ENCODE peak calls at places on chromosomes 5 and 9, in four cellular contexts. One of them, this sample, is unnamed.

GRCh38 chr5:106691701-106692100 is 979.0 kb downstream of the EFNA5 start:
- DNase-seq in mesendoderm: no peak
- DNase-seq in IMR-90: no peak
- DNase-seq in mesenchymal stem cell: peak; percentile 3
- DNase-seq in this sample: no peak

GRCh38 chr5:92704590-92704989 is 876.4 kb downstream of the NR2F1-AS1 start:
- DNase-seq in mesendoderm: no peak
- DNase-seq in IMR-90: peak; percentile 8
- DNase-seq in mesenchymal stem cell: peak; percentile 7
- DNase-seq in this sample: no peak

GRCh38 chr5:128538249-128539037 is 398 bp upstream of the FBN2 start:
- DNase-seq in mesendoderm: peak; percentile 99
- DNase-seq in IMR-90: peak; percentile 80
- DNase-seq in mesenchymal stem cell: peak; percentile 86
- DNase-seq in this sample: peak; percentile 91

GRCh38 chr9:134283111-134283515 is 43.1 kb upstream of the RXRA start:
- DNase-seq in mesendoderm: no peak
- DNase-seq in IMR-90: peak; percentile 70
- DNase-seq in mesenchymal stem cell: no peak
- DNase-seq in this sample: no peak

GRCh38 chr5:113202904-113203716 is 226.5 kb downstream of the DCP2 start:
- DNase-seq in mesendoderm: peak; percentile 98
- DNase-seq in IMR-90: peak; percentile 63
- DNase-seq in mesenchymal stem cell: peak; percentile 80
- DNase-seq in this sample: peak; percentile 83

GRCh38 chr9:136047775-136048559 is 47.1 kb downstream of the NACC2 start:
- DNase-seq in mesendoderm: no peak
- DNase-seq in IMR-90: no peak
- DNase-seq in mesenchymal stem cell: no peak
- DNase-seq in this sample: no peak

GRCh38 chr5:67003373-67003905 is 193.2 kb downstream of the CD180 start:
- DNase-seq in mesendoderm: no peak
- DNase-seq in IMR-90: no peak
- DNase-seq in mesenchymal stem cell: no peak
- DNase-seq in this sample: no peak

GRCh38 chr9:128702949-128703615 is 779 bp downstream of the PKN3 start:
- DNase-seq in mesendoderm: peak; percentile 69
- DNase-seq in IMR-90: no peak
- DNase-seq in mesenchymal stem cell: peak; percentile 33
- DNase-seq in this sample: peak; percentile 50

GRCh38 chr5:99037668-99038067 is 108.9 kb upstream of the CHD1 start:
- DNase-seq in mesendoderm: peak; percentile 20
- DNase-seq in IMR-90: no peak
- DNase-seq in mesenchymal stem cell: no peak
- DNase-seq in this sample: no peak

GRCh38 chr5:67354051-67354450 is 157.5 kb upstream of the CD180 start:
- DNase-seq in mesendoderm: no peak
- DNase-seq in IMR-90: no peak
- DNase-seq in mesenchymal stem cell: no peak
- DNase-seq in this sample: no peak

GRCh38 chr5:160169326-160169725 is 50.1 kb upstream of the PWWP2A start:
- DNase-seq in mesendoderm: no peak
- DNase-seq in IMR-90: peak; percentile 97
- DNase-seq in mesenchymal stem cell: peak; percentile 92
- DNase-seq in this sample: no peak

GRCh38 chr5:1312993-1313833 is 18.3 kb upstream of the TERT start:
- DNase-seq in mesendoderm: no peak
- DNase-seq in IMR-90: no peak
- DNase-seq in mesenchymal stem cell: no peak
- DNase-seq in this sample: no peak

DNA sequence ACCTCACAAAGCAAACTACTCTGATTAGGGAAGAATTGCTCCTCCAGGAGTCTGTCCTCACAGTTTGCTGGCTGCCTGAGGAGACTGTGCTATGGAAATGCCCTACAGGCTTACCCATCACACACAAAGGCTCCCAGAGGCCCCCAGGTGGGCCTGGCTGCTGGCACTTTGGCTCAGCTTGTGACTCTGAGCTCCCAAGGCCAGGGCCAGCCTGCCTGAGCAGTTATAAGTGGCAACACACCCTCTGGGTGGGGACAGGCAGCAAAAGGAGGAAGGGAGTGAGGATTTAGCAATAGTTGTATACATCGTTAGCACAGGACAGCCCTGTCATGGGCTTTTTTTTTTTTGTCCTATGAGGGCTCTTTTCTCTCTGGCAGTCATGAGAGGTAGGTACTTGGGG is 103.5 kb downstream of the DAPK1 start:
- DNase-seq in mesendoderm: peak; percentile 76
- DNase-seq in IMR-90: no peak
- DNase-seq in mesenchymal stem cell: no peak
- DNase-seq in this sample: no peak
- H2BK5ac ChIP-seq in mesendoderm: no peak overlapping the region
- H2BK5ac ChIP-seq in IMR-90: no peak overlapping the region
- H2BK5ac ChIP-seq in mesenchymal stem cell: no peak overlapping the region
- H2BK5ac ChIP-seq in this sample: no peak overlapping the region

DNA sequence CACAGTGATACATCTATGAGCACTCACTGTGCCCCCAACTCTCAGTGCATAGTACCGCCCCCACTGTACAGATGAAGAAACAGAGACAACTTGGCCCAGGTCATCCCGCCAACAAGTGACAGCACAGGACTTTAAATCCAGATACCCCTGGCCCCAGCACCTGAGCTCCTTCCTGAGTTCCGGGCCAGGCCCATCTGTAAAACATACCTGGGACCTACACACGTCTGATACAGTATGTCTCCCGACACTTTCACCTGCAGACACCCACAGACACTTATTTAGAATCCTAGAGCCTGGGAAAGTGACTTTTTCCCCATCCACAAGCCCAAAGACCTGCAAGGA is 60.8 kb upstream of the SLC25A51 start:
- DNase-seq in mesendoderm: no peak
- DNase-seq in IMR-90: no peak
- DNase-seq in mesenchymal stem cell: no peak
- DNase-seq in this sample: no peak
- H3K4me1 ChIP-seq in mesendoderm: no peaks in the 10 kb centered on the region
- H3K4me1 ChIP-seq in IMR-90: peaks cover 47% of the 10 kb centered on the region
- H3K4me1 ChIP-seq in mesenchymal stem cell: peaks cover 55% of the 10 kb centered on the region
- H3K4me1 ChIP-seq in this sample: no peaks in the 10 kb centered on the region

GRCh38 chr9:107437716-107438115 is 51.9 kb downstream of the KLF4 start:
- DNase-seq in mesendoderm: peak; percentile 40
- DNase-seq in IMR-90: no peak
- DNase-seq in mesenchymal stem cell: no peak
- DNase-seq in this sample: no peak
- H2BK5ac ChIP-seq in mesendoderm: no peak overlapping the region
- H2BK5ac ChIP-seq in IMR-90: no peak overlapping the region
- H2BK5ac ChIP-seq in mesenchymal stem cell: no peak overlapping the region
- H2BK5ac ChIP-seq in this sample: no peak overlapping the region

GRCh38 chr9:109010676-109011655 is 2.3 kb downstream of the CTNNAL1 start:
- DNase-seq in mesendoderm: no peak
- DNase-seq in IMR-90: peak; percentile 93
- DNase-seq in mesenchymal stem cell: peak; percentile 91
- DNase-seq in this sample: no peak
- H3K4me1 ChIP-seq in mesendoderm: peaks cover 4% of the 10 kb centered on the region
- H3K4me1 ChIP-seq in IMR-90: peaks cover 12% of the 10 kb centered on the region
- H3K4me1 ChIP-seq in mesenchymal stem cell: peaks cover 7% of the 10 kb centered on the region
- H3K4me1 ChIP-seq in this sample: peaks cover 9% of the 10 kb centered on the region

DNA sequence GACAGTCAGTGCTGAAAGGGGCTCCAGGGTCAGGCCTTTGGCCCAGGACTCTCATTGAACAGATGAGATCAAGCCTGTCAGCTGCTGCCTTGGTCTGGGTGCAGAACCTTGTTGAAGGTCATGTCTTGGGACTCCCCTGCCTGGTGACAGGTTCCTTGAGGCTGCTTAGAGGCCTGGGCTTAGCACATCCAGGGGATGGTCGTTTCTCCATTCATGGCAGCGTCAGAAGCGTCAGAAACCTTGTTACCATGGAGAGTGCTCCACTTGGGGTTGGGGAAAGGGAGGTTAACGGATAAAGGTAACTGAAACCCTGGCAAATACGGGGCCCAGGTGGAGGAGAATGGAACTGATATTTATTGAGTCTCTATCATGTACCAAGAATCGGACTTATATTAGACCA is 8.8 kb downstream of the ARPC5L start:
- DNase-seq in mesendoderm: no peak
- DNase-seq in IMR-90: no peak
- DNase-seq in mesenchymal stem cell: no peak
- DNase-seq in this sample: no peak
- H2BK5ac ChIP-seq in mesendoderm: no peak overlapping the region
- H2BK5ac ChIP-seq in IMR-90: peak overlapping the region; percentile 86
- H2BK5ac ChIP-seq in mesenchymal stem cell: no peak overlapping the region
- H2BK5ac ChIP-seq in this sample: no peak overlapping the region

GRCh38 chr9:112041199-112041535 is 133.9 kb downstream of the SUSD1 start:
- DNase-seq in mesendoderm: no peak
- DNase-seq in IMR-90: no peak
- DNase-seq in mesenchymal stem cell: no peak
- DNase-seq in this sample: no peak
- H3K4me1 ChIP-seq in mesendoderm: peaks cover 8% of the 10 kb centered on the region
- H3K4me1 ChIP-seq in IMR-90: peaks cover 32% of the 10 kb centered on the region
- H3K4me1 ChIP-seq in mesenchymal stem cell: peaks cover 12% of the 10 kb centered on the region
- H3K4me1 ChIP-seq in this sample: peaks cover 11% of the 10 kb centered on the region

GRCh38 chr9:76431601-76432000 is 27.4 kb upstream of the GCNT1 start:
- DNase-seq in mesendoderm: peak; percentile 84
- DNase-seq in IMR-90: no peak
- DNase-seq in mesenchymal stem cell: no peak
- DNase-seq in this sample: peak; percentile 11
- H2BK5ac ChIP-seq in mesendoderm: no peak overlapping the region
- H2BK5ac ChIP-seq in IMR-90: no peak overlapping the region
- H2BK5ac ChIP-seq in mesenchymal stem cell: no peak overlapping the region
- H2BK5ac ChIP-seq in this sample: no peak overlapping the region